ENCODE peak calls at places on chromosomes 5 and 9, in eight cellular contexts. I, W, R, Q, A, E, N and L are unnamed samples.

GRCh38 chr9:101449071-101449721 is 13.6 kb upstream of the ALDOB start:
- DNase-seq in E (no peak), W (peak), Q (peak), A (peak), I (peak), R (peak), N (peak), L (peak)

GRCh38 chr9:3948826-3949578 is 350.9 kb downstream of the GLIS3 start:
- DNase-seq in W (peak), R (no peak), N (no peak), Q (no peak), A (no peak), E (no peak), I (no peak), L (no peak)

GRCh38 chr5:152113401-152113800 is 188.8 kb upstream of the GLRA1 start:
- DNase-seq in E (no peak), W (no peak), I (no peak), Q (no peak), R (no peak), A (peak), N (no peak), L (no peak)

GRCh38 chr9:28598396-28598795 is 1025.1 kb upstream of the C9orf72 start:
- DNase-seq in R (no peak), N (no peak), W (no peak), E (no peak), I (no peak), Q (peak), A (no peak), L (no peak)

GRCh38 chr5:60334281-60334713 is 365.7 kb downstream of the DEPDC1B start:
- DNase-seq in R (no peak), W (peak), E (peak), A (no peak), Q (no peak), N (no peak), I (peak), L (no peak)

GRCh38 chr9:70607926-70608325 is 193.5 kb upstream of the KLF9 start:
- DNase-seq in W (no peak), N (no peak), Q (peak), E (no peak), A (no peak), I (no peak), R (no peak), L (peak)

GRCh38 chr9:133429641-133430161 is 7.5 kb downstream of the ADAMTS13 start:
- DNase-seq in R (peak), W (peak), E (peak), A (peak), N (peak), I (peak), Q (no peak), L (no peak)

GRCh38 chr9:126763130-126763764 is 41.6 kb upstream of the ZBTB43 start:
- DNase-seq in A (no peak), Q (no peak), N (peak), R (no peak), W (no peak), E (no peak), I (peak), L (no peak)

GRCh38 chr9:37952731-37953130 is 48.8 kb upstream of the SLC25A51 start:
- DNase-seq in A (no peak), W (peak), Q (no peak), N (no peak), I (peak), E (no peak), R (no peak), L (no peak)

GRCh38 chr9:5869315-5870019 is 21.2 kb upstream of the MLANA start:
- DNase-seq in N (no peak), Q (no peak), R (no peak), W (no peak), E (peak), A (no peak), I (peak), L (no peak)

GRCh38 chr5:116572375-116573278 is 2.0 kb downstream of the SEMA6A start:
- DNase-seq in E (no peak), Q (peak), W (no peak), I (peak), A (no peak), N (peak), R (peak), L (no peak)

GRCh38 chr9:130522233-130522808 is 57.1 kb upstream of the FUBP3 start:
- DNase-seq in N (no peak), R (no peak), E (no peak), W (no peak), Q (no peak), I (no peak), A (no peak), L (no peak)

GRCh38 chr9:114364123-114364522 is 23.7 kb downstream of the AKNA start:
- DNase-seq in A (no peak), N (no peak), I (no peak), E (peak), R (no peak), Q (no peak), W (peak), L (no peak)

GRCh38 chr5:131996210-131997025 is 15.0 kb downstream of the ACSL6 start:
- DNase-seq in E (peak), N (peak), W (no peak), A (no peak), Q (no peak), R (no peak), I (no peak), L (no peak)

GRCh38 chr9:105636331-105636730 is 25.9 kb upstream of the TAL2 start:
- DNase-seq in N (peak), E (no peak), Q (no peak), A (no peak), R (no peak), I (no peak), W (peak), L (no peak)

GRCh38 chr9:79945495-79945894 is 373.7 kb downstream of the TLE4 start:
- DNase-seq in R (no peak), W (no peak), E (no peak), N (no peak), Q (no peak), A (no peak), I (no peak), L (no peak)